ENCODE peak calls at places on chromosomes 16 and 17, in nine cellular contexts. L is CD8-positive, alpha-beta T cell; E is DMS 273 treated with DMSO at 0.1 percent for 48 hours; A is T-helper 1 cell; V is amniotic stem cell; O is Ammon's horn; J is effector memory CD8-positive, alpha-beta T cell; K is HS-5; I is activated naive CD8-positive, alpha-beta T cell treated with anti-CD3 and anti-CD28 coated beads, Interleukin-2, amount 50 U/mL, for 16 hours. W is an unnamed sample.

GRCh38 chr17:45906237-45906636 is 11.9 kb downstream of the MAPT start:
- DNase-seq in E (peak), V (no peak), J (no peak), A (no peak), K (no peak), I (no peak), O (no peak), L (no peak), W (no peak)

GRCh38 chr17:57672205-57672632 is 72.9 kb downstream of the CCDC182 start:
- DNase-seq in J (peak), A (peak), I (no peak), L (peak), V (no peak), K (peak), O (no peak), E (no peak), W (no peak)

GRCh38 chr16:66979011-66979717 is 9.2 kb upstream of the CES4A start:
- DNase-seq in A (no peak), E (no peak), L (no peak), V (no peak), O (no peak), I (no peak), J (no peak), K (no peak), W (no peak)

GRCh38 chr17:79919164-79919585 is 79.9 kb upstream of the CBX4 start:
- DNase-seq in K (no peak), L (no peak), V (no peak), A (no peak), I (no peak), E (no peak), J (no peak), O (peak), W (peak)

GRCh38 chr17:60970741-60971140 is 293.1 kb downstream of the BCAS3 start:
- DNase-seq in E (no peak), I (no peak), O (no peak), K (no peak), A (no peak), V (no peak), L (no peak), J (no peak), W (no peak)

GRCh38 chr16:88194397-88195020 is 188.2 kb upstream of the ZNF469 start:
- DNase-seq in J (no peak), V (no peak), L (no peak), K (no peak), A (no peak), I (no peak), O (peak), E (no peak), W (no peak)

GRCh38 chr17:4658478-4659305 is 17.2 kb upstream of the ALOX15 start:
- DNase-seq in O (no peak), V (no peak), K (no peak), I (no peak), L (no peak), E (no peak), A (peak), J (no peak), W (no peak)

GRCh38 chr17:39553326-39553945 is 54.3 kb downstream of the NEUROD2 start:
- DNase-seq in J (no peak), A (no peak), K (no peak), E (no peak), O (peak), I (no peak), L (no peak), V (peak), W (no peak)

GRCh38 chr16:30651124-30652004 is 604 bp downstream of the PRR14 start:
- DNase-seq in K (no peak), J (peak), E (peak), I (peak), A (peak), O (peak), L (peak), V (peak), W (peak)

GRCh38 chr16:11669380-11670146 is 1.3 kb downstream of the SNN start:
- DNase-seq in J (no peak), O (peak), K (no peak), V (no peak), L (no peak), E (no peak), A (no peak), I (no peak), W (no peak)

GRCh38 chr16:1991588-1992474 is 2.1 kb downstream of the SYNGR3 start:
- DNase-seq in I (peak), O (peak), L (peak), A (peak), E (no peak), J (peak), V (peak), K (no peak), W (peak)

GRCh38 chr17:41919165-41919817 is 540 bp upstream of the ACLY start:
- DNase-seq in J (no peak), K (no peak), O (no peak), V (peak), I (no peak), A (no peak), E (no peak), L (peak), W (no peak)

GRCh38 chr16:68146583-68146982 is 61.4 kb downstream of the NFATC3 start:
- DNase-seq in E (no peak), A (no peak), K (no peak), V (no peak), I (no peak), L (no peak), J (no peak), O (no peak), W (no peak)

GRCh38 chr16:72113616-72113945 is 19.9 kb downstream of the DHX38 start:
- DNase-seq in K (no peak), A (no peak), L (no peak), O (no peak), E (no peak), J (no peak), V (no peak), I (no peak), W (no peak)

GRCh38 chr17:297758-298157 is 54.8 kb downstream of the RPH3AL start:
- DNase-seq in V (no peak), I (no peak), O (no peak), L (no peak), A (no peak), E (no peak), J (no peak), K (no peak), W (no peak)

GRCh38 chr16:11004957-11005610 is 60.7 kb downstream of the CLEC16A start:
- DNase-seq in K (peak), E (no peak), J (no peak), I (no peak), V (peak), A (no peak), L (no peak), O (no peak), W (no peak)

GRCh38 chr17:40598928-40599627 is 33.8 kb upstream of the CCR7 start:
- DNase-seq in O (peak), A (no peak), V (no peak), L (no peak), K (no peak), I (peak), E (no peak), J (peak), W (no peak)

GRCh38 chr17:2990396-2990795 is 73.0 kb downstream of the OR1D5 start:
- DNase-seq in L (no peak), J (no peak), I (no peak), V (no peak), O (peak), E (no peak), K (no peak), A (no peak), W (no peak)